ENCODE peak calls at places on chromosome 12, in five cellular contexts. I is mesenteric fat pad; X is A549; E is activated CD8-positive, alpha-beta memory T cell treated with anti-CD3 and anti-CD28 coated beads for 1 hour; O is stimulated activated naive CD4-positive, alpha-beta T cell treated with Interleukin-2 at 50 U/mL for 16 hours. L is an unnamed sample.

GRCh38 chr12:109873653-109874052 is 6.7 kb downstream of the GLTP start:
- DNase-seq in I (no peak), X (no peak), E (no peak), O (no peak), L (no peak)

GRCh38 chr12:65632131-65632855 is 192.0 kb upstream of the HMGA2 start:
- DNase-seq in I (no peak), X (no peak), E (no peak), O (no peak), L (no peak)

GRCh38 chr12:46933947-46934346 is 108.2 kb upstream of the SLC38A4 start:
- DNase-seq in I (no peak), X (peak), E (no peak), O (no peak), L (no peak)

GRCh38 chr12:75970310-75970709 is 61.3 kb downstream of the PHLDA1 start:
- DNase-seq in I (no peak), X (no peak), E (no peak), O (no peak), L (no peak)

GRCh38 chr12:122265433-122265832 is 861 bp downstream of the VPS33A start:
- DNase-seq in I (no peak), X (no peak), E (no peak), O (no peak), L (no peak)

GRCh38 chr12:124480469-124481256 is 86.7 kb downstream of the NCOR2 start:
- DNase-seq in I (no peak), X (peak), E (no peak), O (peak), L (no peak)

GRCh38 chr12:542290-543113 is 82.8 kb downstream of the B4GALNT3 start:
- DNase-seq in I (no peak), X (no peak), E (no peak), O (no peak), L (no peak)

GRCh38 chr12:132084681-132085635 is 59.2 kb downstream of the DDX51 start:
- DNase-seq in I (peak), X (peak), E (no peak), O (peak), L (no peak)

GRCh38 chr12:23949212-23950010 is at the start of gene SOX5:
- DNase-seq in I (no peak), X (peak), E (no peak), O (no peak), L (no peak)

GRCh38 chr12:51379571-51379970 is 11.6 kb downstream of the GALNT6 start:
- DNase-seq in I (no peak), X (no peak), E (no peak), O (no peak), L (no peak)

GRCh38 chr12:120254809-120255208 is 10.7 kb downstream of the PXN start:
- DNase-seq in I (no peak), X (no peak), E (no peak), O (no peak), L (no peak)

L was measured in cortex of kidney.